ENCODE peak calls at places on chromosomes 11 and 22, in five cellular contexts. B is cardiac muscle cell, A is HCT116, E is left ventricle myocardium inferior, N is tibial nerve. T is an unnamed sample. For H3K27me3 and H3K9me3, the result is how much of the 10 kb centered on the place peaks cover.

GRCh38 chr11:75445315-75445953 is 12.4 kb upstream of the KLHL35 start:
- DNase-seq in B (peak), A (peak), E (peak), N (peak), T (peak)

GRCh38 chr11:10550988-10551657 is 10.1 kb upstream of the RNF141 start:
- DNase-seq in B (no peak), A (no peak), E (no peak), N (no peak), T (no peak)

GRCh38 chr11:69699213-69699612 is 4.6 kb downstream of the FGF19 start:
- DNase-seq in B (no peak), A (no peak), E (no peak), N (no peak), T (peak)

GRCh38 chr11:113796663-113797259 is 17.2 kb downstream of the CLDN25 start:
- DNase-seq in B (peak), A (peak), E (no peak), N (peak), T (peak)

GRCh38 chr11:85076535-85077330 is 550.4 kb downstream of the DLG2 start:
- DNase-seq in B (peak), A (no peak), E (no peak), N (no peak), T (no peak)

GRCh38 chr11:122240621-122241020 is 124.6 kb upstream of the BLID start:
- DNase-seq in B (no peak), A (no peak), E (no peak), N (no peak), T (no peak)

GRCh38 chr11:115391598-115391997 is 112.6 kb downstream of the CADM1 start:
- DNase-seq in B (peak), A (no peak), E (no peak), N (no peak), T (peak)

GRCh38 chr22:35910013-35910860 is 118.4 kb downstream of the RBFOX2 start:
- DNase-seq in B (peak), A (no peak), E (no peak), N (no peak), T (no peak)

GRCh38 chr11:78000193-78000592 is 5.7 kb upstream of the INTS4 start:
- DNase-seq in B (peak), A (peak), E (no peak), N (no peak), T (peak)

GRCh38 chr11:44978961-44979331 is 28.3 kb upstream of the TP53I11 start:
- DNase-seq in B (no peak), A (no peak), E (no peak), N (no peak), T (no peak)

GRCh38 chr11:65649656-65650546 is 12.0 kb downstream of the SIPA1 start:
- DNase-seq in B (no peak), A (no peak), E (peak), N (no peak), T (no peak)

GRCh38 chr22:50532353-50532700 is 2.5 kb upstream of the TYMP start:
- DNase-seq in B (no peak), A (no peak), E (no peak), N (no peak), T (no peak)

GRCh38 chr22:45542001-45542520 is 39.4 kb downstream of the FBLN1 start:
- DNase-seq in B (no peak), A (no peak), E (no peak), N (no peak), T (no peak)

GRCh38 chr22:33188316-33188715 is 130.1 kb upstream of the SYN3 start:
- DNase-seq in B (no peak), A (no peak), E (no peak), N (no peak), T (no peak)

GRCh38 chr22:35491908-35492380 is 48.7 kb upstream of the RASD2 start:
- DNase-seq in B (no peak), A (peak), E (no peak), N (no peak), T (no peak)

GRCh38 chr22:30290679-30291333 is 1.5 kb upstream of the CASTOR1 start:
- DNase-seq in B (peak), A (no peak), E (peak), N (peak), T (peak)

GRCh38 chr22:30198152-30198845 is 48.3 kb downstream of the LIF start:
- DNase-seq in B (no peak), A (no peak), E (no peak), N (no peak), T (no peak)

GRCh38 chr11:61569701-61570100 is 11.2 kb downstream of the SYT7 start:
- DNase-seq in B (no peak), A (no peak), E (no peak), N (no peak), T (no peak)
- H3K27me3 ChIP-seq in B (under half), A (under half), E (under half), N (under half), T (under half)

GRCh38 chr11:105139669-105140068 is at the start of gene CARD18:
- DNase-seq in B (no peak), A (no peak), E (no peak), N (no peak), T (no peak)

GRCh38 chr11:105144887-105145286 is 5.3 kb upstream of the CARD18 start:
- DNase-seq in B (no peak), A (peak), E (no peak), N (no peak), T (no peak)

GRCh38 chr11:105137286-105137685 is 2.3 kb downstream of the CARD18 start:
- DNase-seq in B (no peak), A (no peak), E (no peak), N (no peak), T (no peak)

GRCh38 chr11:105142167-105142566 is 2.6 kb upstream of the CARD18 start:
- DNase-seq in B (no peak), A (no peak), E (no peak), N (no peak), T (no peak)
- TF ChIP-seq CTCF in B (no peak), A (no peak), E (no peak), N (no peak), T (no peak)

GRCh38 chr11:17851697-17852096 is 117.1 kb downstream of the KCNC1 start:
- DNase-seq in B (no peak), A (no peak), E (no peak), N (no peak), T (no peak)

GRCh38 chr11:17853280-17853679 is 118.7 kb downstream of the KCNC1 start:
- DNase-seq in B (no peak), A (no peak), E (no peak), N (no peak), T (no peak)

GRCh38 chr11:17852246-17852645 is 117.7 kb downstream of the KCNC1 start:
- DNase-seq in B (no peak), A (no peak), E (no peak), N (no peak), T (no peak)

GRCh38 chr11:17859552-17859951 is 125.0 kb downstream of the KCNC1 start:
- DNase-seq in B (no peak), A (no peak), E (no peak), N (no peak), T (no peak)

DNA sequence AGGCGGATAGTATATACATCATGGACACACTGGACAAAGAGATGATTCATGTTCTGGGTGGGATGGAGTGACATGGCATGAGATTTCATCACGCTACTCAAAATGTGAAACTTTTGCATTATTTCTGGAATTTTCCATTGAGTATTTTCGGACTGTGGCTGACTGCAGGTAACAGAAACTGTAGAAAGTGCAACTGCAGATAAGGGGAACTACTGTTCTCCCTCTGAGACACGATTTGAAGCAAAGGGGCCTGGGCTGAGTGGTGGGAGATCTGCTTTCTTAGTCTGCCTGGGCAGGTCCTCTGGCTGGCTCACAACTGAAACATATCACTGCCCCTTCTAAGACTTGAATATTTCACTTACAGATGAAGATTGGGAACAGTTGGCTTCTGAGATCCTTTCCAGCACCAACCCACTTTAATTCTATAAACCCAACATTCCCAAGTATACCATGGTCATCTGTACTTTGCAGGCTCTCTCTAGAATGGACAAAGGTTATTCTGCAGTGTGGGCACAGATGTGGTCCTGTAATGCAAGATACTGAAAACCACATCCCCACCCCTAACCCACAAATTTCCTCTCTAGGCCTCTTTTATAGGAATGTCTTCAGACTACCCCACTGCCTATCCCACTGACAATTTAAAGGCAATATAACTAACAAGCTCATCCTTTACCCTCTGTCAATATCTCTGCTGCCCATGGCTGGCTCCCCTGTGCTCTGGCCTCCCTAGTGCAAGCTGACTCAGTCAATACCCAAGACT is 121.1 kb downstream of the KCNC1 start:
- DNase-seq in B (no peak), A (no peak), E (no peak), N (no peak), T (no peak)
- H3K9me3 ChIP-seq in B (under half), A (under half), E (under half), N (under half), T (under half)

GRCh38 chr11:13166036-13166435 is 111.6 kb upstream of the BMAL1 start:
- DNase-seq in B (no peak), A (no peak), E (no peak), N (no peak), T (no peak)

GRCh38 chr11:13174090-13174489 is 103.5 kb upstream of the BMAL1 start:
- DNase-seq in B (no peak), A (no peak), E (no peak), N (no peak), T (no peak)

GRCh38 chr11:13168281-13168680 is 109.3 kb upstream of the BMAL1 start:
- DNase-seq in B (no peak), A (no peak), E (no peak), N (no peak), T (no peak)

GRCh38 chr11:13169709-13170108 is 107.9 kb upstream of the BMAL1 start:
- DNase-seq in B (no peak), A (peak), E (no peak), N (no peak), T (no peak)
- H3K27me3 ChIP-seq in B (under half), A (under half), E (under half), N (under half), T (under half)

DNA sequence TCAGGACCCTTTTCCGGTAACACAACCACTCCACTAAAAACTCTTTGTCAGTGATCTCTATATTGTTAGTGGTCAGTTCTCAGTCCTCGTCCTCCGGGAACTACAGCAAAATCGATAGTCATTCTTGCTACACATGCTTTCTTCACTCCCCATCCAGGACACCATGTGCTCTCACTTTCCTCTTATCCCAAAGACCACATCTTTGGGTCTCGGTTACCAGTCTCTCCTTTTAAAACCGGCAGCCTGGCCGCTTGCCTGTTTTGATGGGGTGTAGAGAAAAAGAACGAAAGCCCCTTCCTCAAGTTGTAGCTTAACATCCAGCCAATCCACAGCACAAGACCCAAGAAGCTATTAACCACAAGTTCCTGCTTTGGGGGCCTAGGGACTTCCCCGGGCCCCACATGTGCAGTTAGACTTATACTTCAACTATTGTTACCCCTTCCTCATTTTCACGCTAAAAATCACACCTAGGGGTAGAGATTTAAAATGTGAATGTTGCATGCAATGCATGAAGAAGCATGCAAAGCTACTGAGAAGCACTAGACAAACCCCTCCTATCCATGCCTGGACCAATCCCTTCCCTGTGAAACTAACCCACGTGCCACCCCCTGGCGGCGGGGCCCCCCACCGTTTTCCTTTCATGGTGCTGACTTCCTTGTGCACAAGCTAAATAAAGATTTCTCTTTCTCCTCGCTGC is 1.5 kb upstream of the TOLLIP start:
- DNase-seq in B (no peak), A (no peak), E (no peak), N (no peak), T (no peak)
- TF ChIP-seq CTCF in B (no peak), A (no peak), E (no peak), N (no peak), T (no peak)

GRCh38 chr11:133824593-133824992 is 20.7 kb downstream of the SPATA19 start:
- DNase-seq in B (no peak), A (no peak), E (no peak), N (no peak), T (no peak)
- H3K9me3 ChIP-seq in B (under half), A (under half), E (under half), N (under half), T (under half)

T was measured in BE2C.